ENCODE peak calls at places on chromosome 15, in nine cellular contexts. J, O, Z, Y, L, N, X, B and V are unnamed samples.

GRCh38 chr15:44676676-44677075 is 13.2 kb upstream of the SPG11 start:
- DNase-seq in N (no peak), J (no peak), L (no peak), O (no peak), B (no peak), Z (no peak), X (no peak), Y (no peak), V (no peak)

GRCh38 chr15:80953953-80954778 is 35.5 kb downstream of the MESD start:
- DNase-seq in J (no peak), L (peak; percentile 75), Y (no peak), X (no peak), O (no peak), Z (no peak), N (no peak), B (no peak), V (no peak)

GRCh38 chr15:72173401-72173800 is 24.2 kb downstream of the GRAMD2A start:
- DNase-seq in J (no peak), B (no peak), L (no peak), O (no peak), N (no peak), Y (no peak), Z (no peak), X (no peak), V (no peak)

GRCh38 chr15:53762916-53763315 is 3.5 kb upstream of the WDR72 start:
- DNase-seq in Y (no peak), J (no peak), O (no peak), Z (no peak), N (no peak), X (no peak), L (no peak), B (no peak), V (no peak)

GRCh38 chr15:49179433-49180190 is 9.6 kb downstream of the GALK2 start:
- DNase-seq in L (no peak), X (no peak), B (no peak), Z (no peak), O (no peak), N (no peak), J (peak; percentile 16), Y (no peak), V (no peak)

GRCh38 chr15:63523306-63523990 is 19.1 kb downstream of the USP3 start:
- DNase-seq in B (no peak), O (no peak), Y (no peak), X (peak; percentile 51), J (no peak), N (no peak), Z (no peak), L (no peak), V (no peak)

GRCh38 chr15:50798684-50799083 is 33.2 kb upstream of the SPPL2A start:
- DNase-seq in L (no peak), Z (no peak), O (no peak), X (no peak), J (peak; percentile 45), B (no peak), Y (no peak), N (no peak), V (no peak)

GRCh38 chr15:50880651-50881114 is 27.8 kb upstream of the AP4E1 start:
- DNase-seq in L (no peak), B (no peak), J (peak; percentile 68), X (peak; percentile 86), N (no peak), Y (no peak), Z (no peak), O (peak; percentile 16), V (no peak)

GRCh38 chr15:66679043-66679656 is 22.9 kb upstream of the SMAD6 start:
- DNase-seq in O (no peak), N (no peak), J (no peak), X (no peak), Y (no peak), B (no peak), L (no peak), Z (no peak), V (no peak)

GRCh38 chr15:76584868-76585572 is 248.4 kb downstream of the ISL2 start:
- DNase-seq in J (no peak), Z (no peak), O (no peak), L (no peak), B (no peak), X (no peak), N (no peak), Y (no peak), V (no peak)

GRCh38 chr15:36738817-36739216 is 159.4 kb downstream of the CDIN1 start:
- DNase-seq in Z (no peak), Y (no peak), O (no peak), B (no peak), N (no peak), J (no peak), X (no peak), L (no peak), V (no peak)

GRCh38 chr15:66883322-66883911 is 181.4 kb downstream of the SMAD6 start:
- DNase-seq in B (peak; percentile 95), Z (peak; percentile 89), L (peak; percentile 87), J (peak; percentile 99), X (peak; percentile 100), O (no peak), N (peak; percentile 95), Y (peak; percentile 96), V (no peak)

GRCh38 chr15:41116872-41117242 is 777 bp upstream of the INO80 start:
- DNase-seq in J (no peak), Z (no peak), O (no peak), Y (no peak), L (no peak), N (no peak), B (no peak), X (no peak), V (no peak)

GRCh38 chr15:41878355-41878699 is 15.5 kb downstream of the SPTBN5 start:
- DNase-seq in L (no peak), Z (peak; percentile 38), J (no peak), B (no peak), X (no peak), Y (no peak), N (no peak), O (no peak), V (no peak)

GRCh38 chr15:101305820-101306255 is 10.8 kb upstream of the SNRPA1 start:
- DNase-seq in O (no peak), N (no peak), Y (no peak), X (no peak), J (no peak), B (no peak), L (no peak), Z (no peak), V (no peak)

GRCh38 chr15:40870716-40871115 is 3.3 kb downstream of the RHOV start:
- DNase-seq in Z (no peak), Y (no peak), N (no peak), O (no peak), B (peak; percentile 29), X (no peak), L (no peak), J (peak; percentile 43), V (no peak)

GRCh38 chr15:40265355-40265754 is 17.5 kb downstream of the ANKRD63 start:
- DNase-seq in J (no peak), Z (no peak), N (no peak), Y (no peak), B (peak; percentile 66), O (no peak), L (no peak), X (no peak), V (no peak)

GRCh38 chr15:67201136-67201535 is 53.3 kb downstream of the AAGAB start:
- DNase-seq in O (no peak), Z (no peak), Y (no peak), L (no peak), J (no peak), B (no peak), X (no peak), N (no peak), V (no peak)

GRCh38 chr15:56393277-56393676 is 28.1 kb downstream of the TEX9 start:
- DNase-seq in X (no peak), L (no peak), J (no peak), B (no peak), O (no peak), N (no peak), Y (no peak), Z (no peak), V (no peak)

GRCh38 chr15:49855917-49856637 is 235.2 kb downstream of the DTWD1 start:
- DNase-seq in X (peak; percentile 96), N (peak; percentile 43), B (no peak), L (no peak), Z (no peak), J (no peak), Y (no peak), O (no peak), V (no peak)

GRCh38 chr15:51097553-51098330 is 3.0 kb upstream of the TNFAIP8L3 start:
- DNase-seq in N (peak; percentile 44), B (no peak), L (no peak), Z (no peak), Y (no peak), X (peak; percentile 86), O (no peak), J (peak; percentile 64), V (no peak)

GRCh38 chr15:88604972-88605506 is 16.1 kb upstream of the AEN start:
- DNase-seq in B (no peak), N (no peak), X (no peak), Y (no peak), Z (no peak), L (no peak), O (no peak), J (no peak), V (no peak)

GRCh38 chr15:26365077-26365476 is 407.8 kb downstream of the GABRB3 start:
- DNase-seq in J (no peak), O (no peak), N (no peak), Z (no peak), X (no peak), B (no peak), Y (no peak), L (no peak), V (no peak)
- H3K9me3 ChIP-seq in J (peaks cover 24% of the 10 kb centered on the region), O (peaks cover 4% of the 10 kb centered on the region), N (no peaks in the 10 kb centered on the region), Z (no peaks in the 10 kb centered on the region), X (no peaks in the 10 kb centered on the region), B (no peaks in the 10 kb centered on the region), Y (no peaks in the 10 kb centered on the region), L (no peaks in the 10 kb centered on the region), V (no peaks in the 10 kb centered on the region)

GRCh38 chr15:52751522-52751921 is 38.6 kb downstream of the ONECUT1 start:
- DNase-seq in Y (no peak), O (no peak), Z (no peak), L (no peak), N (no peak), J (no peak), B (no peak), X (no peak), V (no peak)
- H3K9me3 ChIP-seq in Y (no peaks in the 10 kb centered on the region), O (no peaks in the 10 kb centered on the region), Z (no peaks in the 10 kb centered on the region), L (no peaks in the 10 kb centered on the region), N (no peaks in the 10 kb centered on the region), J (no peaks in the 10 kb centered on the region), B (no peaks in the 10 kb centered on the region), X (no peaks in the 10 kb centered on the region), V (no peaks in the 10 kb centered on the region)

GRCh38 chr15:79918278-79918677 is 21.5 kb upstream of the MTHFS start:
- DNase-seq in X (no peak), L (peak; percentile 85), N (no peak), J (no peak), Z (no peak), Y (no peak), B (no peak), O (no peak), V (no peak)
- H3K9me3 ChIP-seq in X (peaks cover 7% of the 10 kb centered on the region), L (peaks cover 14% of the 10 kb centered on the region), N (peaks cover 41% of the 10 kb centered on the region), J (peaks cover 45% of the 10 kb centered on the region), Z (peaks cover 29% of the 10 kb centered on the region), Y (peaks cover 83% of the 10 kb centered on the region), B (peaks cover 52% of the 10 kb centered on the region), O (peaks cover 86% of the 10 kb centered on the region), V (peaks cover 18% of the 10 kb centered on the region)

DNA sequence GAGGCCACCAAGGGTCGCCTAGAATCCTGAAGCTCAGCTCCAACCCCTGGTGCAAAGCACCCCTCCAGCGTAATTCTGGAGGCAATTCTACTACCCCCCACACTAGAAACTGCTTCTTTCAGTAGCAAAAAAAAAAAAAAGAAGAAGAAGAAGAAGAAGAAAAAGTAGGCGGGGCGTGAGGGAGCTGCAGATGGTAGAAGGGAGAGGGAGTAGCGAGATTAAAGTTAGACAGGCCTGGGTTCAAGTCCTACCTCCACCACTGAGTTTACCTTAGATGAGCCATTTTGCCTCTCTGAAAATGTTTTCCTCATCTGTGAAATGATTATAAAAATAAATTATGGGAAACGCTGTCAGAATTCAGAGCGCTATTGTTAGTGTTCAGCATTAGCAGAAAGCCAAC is 913 bp downstream of the FAM174B start:
- DNase-seq in X (no peak), Y (no peak), J (no peak), B (no peak), Z (no peak), N (no peak), L (no peak), O (no peak), V (no peak)
- H3K9me3 ChIP-seq in X (no peaks in the 10 kb centered on the region), Y (no peaks in the 10 kb centered on the region), J (no peaks in the 10 kb centered on the region), B (no peaks in the 10 kb centered on the region), Z (no peaks in the 10 kb centered on the region), N (no peaks in the 10 kb centered on the region), L (no peaks in the 10 kb centered on the region), O (no peaks in the 10 kb centered on the region), V (no peaks in the 10 kb centered on the region)